ENCODE peak calls at places on chromosome 22, in seven cellular contexts. One of them, this sample, is unnamed.

GRCh38 chr22:32130464-32130863 is 28.6 kb downstream of the C22orf42 start:
- DNase-seq in K562: no peak
- DNase-seq in DND-41: no peak
- DNase-seq in neural progenitor cell: no peak
- DNase-seq in GM23248: peak; percentile 20
- DNase-seq in MM.1S: no peak
- DNase-seq in PC-3: no peak
- DNase-seq in this sample: no peak

GRCh38 chr22:42217752-42218280 is 52.6 kb downstream of the TCF20 start:
- DNase-seq in GM23248: peak; percentile 5
- DNase-seq in K562: no peak
- DNase-seq in neural progenitor cell: peak; percentile 21
- DNase-seq in PC-3: no peak
- DNase-seq in DND-41: no peak
- DNase-seq in MM.1S: no peak
- DNase-seq in this sample: peak; percentile 68

GRCh38 chr22:21712751-21713427 is 22.7 kb downstream of the YPEL1 start:
- DNase-seq in PC-3: peak; percentile 73
- DNase-seq in neural progenitor cell: peak; percentile 80
- DNase-seq in GM23248: peak; percentile 89
- DNase-seq in K562: peak; percentile 99
- DNase-seq in DND-41: peak; percentile 39
- DNase-seq in MM.1S: peak; percentile 54
- DNase-seq in this sample: peak; percentile 84

GRCh38 chr22:42994917-42995562 is 19.9 kb downstream of the PACSIN2 start:
- DNase-seq in MM.1S: no peak
- DNase-seq in neural progenitor cell: no peak
- DNase-seq in K562: no peak
- DNase-seq in GM23248: peak; percentile 95
- DNase-seq in DND-41: no peak
- DNase-seq in PC-3: peak; percentile 94
- DNase-seq in this sample: no peak

GRCh38 chr22:23306438-23306921 is 126.2 kb downstream of the BCR start:
- DNase-seq in K562: no peak
- DNase-seq in GM23248: peak; percentile 75
- DNase-seq in PC-3: no peak
- DNase-seq in neural progenitor cell: no peak
- DNase-seq in DND-41: no peak
- DNase-seq in MM.1S: no peak
- DNase-seq in this sample: no peak

GRCh38 chr22:27405672-27406388 is 395.7 kb downstream of the MN1 start:
- DNase-seq in DND-41: peak; percentile 23
- DNase-seq in neural progenitor cell: peak; percentile 80
- DNase-seq in PC-3: peak; percentile 68
- DNase-seq in GM23248: peak; percentile 74
- DNase-seq in K562: peak; percentile 70
- DNase-seq in MM.1S: peak; percentile 11
- DNase-seq in this sample: peak; percentile 72

GRCh38 chr22:28179392-28179791 is 260.3 kb upstream of the PITPNB start:
- DNase-seq in DND-41: no peak
- DNase-seq in GM23248: no peak
- DNase-seq in K562: no peak
- DNase-seq in MM.1S: no peak
- DNase-seq in neural progenitor cell: no peak
- DNase-seq in PC-3: no peak
- DNase-seq in this sample: no peak

GRCh38 chr22:47625531-47626427 is 863.3 kb downstream of the TBC1D22A start:
- DNase-seq in GM23248: no peak
- DNase-seq in neural progenitor cell: no peak
- DNase-seq in K562: no peak
- DNase-seq in DND-41: no peak
- DNase-seq in PC-3: no peak
- DNase-seq in MM.1S: no peak
- DNase-seq in this sample: no peak

GRCh38 chr22:21936151-21936778 is 16.4 kb downstream of the PPM1F start:
- DNase-seq in neural progenitor cell: no peak
- DNase-seq in K562: no peak
- DNase-seq in DND-41: no peak
- DNase-seq in MM.1S: no peak
- DNase-seq in PC-3: no peak
- DNase-seq in GM23248: peak; percentile 28
- DNase-seq in this sample: no peak

GRCh38 chr22:49690454-49690853 is 137.2 kb downstream of the BRD1 start:
- DNase-seq in DND-41: no peak
- DNase-seq in K562: no peak
- DNase-seq in GM23248: no peak
- DNase-seq in PC-3: no peak
- DNase-seq in MM.1S: no peak
- DNase-seq in neural progenitor cell: no peak
- DNase-seq in this sample: no peak

GRCh38 chr22:38451404-38451803 is 3.6 kb downstream of the KCNJ4 start:
- DNase-seq in DND-41: no peak
- DNase-seq in K562: no peak
- DNase-seq in MM.1S: no peak
- DNase-seq in GM23248: no peak
- DNase-seq in neural progenitor cell: peak; percentile 46
- DNase-seq in PC-3: no peak
- DNase-seq in this sample: no peak

GRCh38 chr22:38453065-38453672 is 1.8 kb downstream of the KCNJ4 start:
- DNase-seq in PC-3: no peak
- DNase-seq in neural progenitor cell: no peak
- DNase-seq in DND-41: no peak
- DNase-seq in MM.1S: no peak
- DNase-seq in GM23248: no peak
- DNase-seq in K562: no peak
- DNase-seq in this sample: no peak

GRCh38 chr22:38450234-38450797 is 4.7 kb downstream of the KCNJ4 start:
- DNase-seq in neural progenitor cell: no peak
- DNase-seq in MM.1S: no peak
- DNase-seq in DND-41: no peak
- DNase-seq in K562: no peak
- DNase-seq in PC-3: no peak
- DNase-seq in GM23248: no peak
- DNase-seq in this sample: no peak

GRCh38 chr22:38452373-38453064 is 2.5 kb downstream of the KCNJ4 start:
- DNase-seq in PC-3: no peak
- DNase-seq in DND-41: no peak
- DNase-seq in K562: no peak
- DNase-seq in neural progenitor cell: no peak
- DNase-seq in MM.1S: no peak
- DNase-seq in GM23248: peak; percentile 64
- DNase-seq in this sample: peak; percentile 46

GRCh38 chr22:38451864-38452263 is 3.1 kb downstream of the KCNJ4 start:
- DNase-seq in neural progenitor cell: no peak
- DNase-seq in K562: no peak
- DNase-seq in DND-41: no peak
- DNase-seq in MM.1S: no peak
- DNase-seq in GM23248: no peak
- DNase-seq in PC-3: no peak
- DNase-seq in this sample: no peak
- TF ChIP-seq EZH2 in neural progenitor cell: no peak
- TF ChIP-seq EZH2 in K562: no peak
- TF ChIP-seq EZH2 in DND-41: no peak
- TF ChIP-seq EZH2 in MM.1S: no peak
- TF ChIP-seq EZH2 in GM23248: no peak
- TF ChIP-seq EZH2 in PC-3: no peak
- TF ChIP-seq EZH2 in this sample: no peak

GRCh38 chr22:39153220-39153860 is 860 bp upstream of the CBX7 start:
- DNase-seq in neural progenitor cell: peak; percentile 38
- DNase-seq in DND-41: no peak
- DNase-seq in MM.1S: no peak
- DNase-seq in PC-3: no peak
- DNase-seq in GM23248: peak; percentile 25
- DNase-seq in K562: no peak
- DNase-seq in this sample: peak; percentile 57
- TF ChIP-seq EZH2 in neural progenitor cell: peak; percentile 85
- TF ChIP-seq EZH2 in DND-41: no peak
- TF ChIP-seq EZH2 in MM.1S: no peak
- TF ChIP-seq EZH2 in PC-3: no peak
- TF ChIP-seq EZH2 in GM23248: no peak
- TF ChIP-seq EZH2 in K562: no peak
- TF ChIP-seq EZH2 in this sample: no peak

GRCh38 chr22:17587631-17588030 is 24.3 kb downstream of the SLC25A18 start:
- DNase-seq in MM.1S: no peak
- DNase-seq in GM23248: no peak
- DNase-seq in neural progenitor cell: no peak
- DNase-seq in K562: no peak
- DNase-seq in DND-41: no peak
- DNase-seq in PC-3: no peak
- DNase-seq in this sample: no peak
- TF ChIP-seq EZH2 in MM.1S: no peak
- TF ChIP-seq EZH2 in GM23248: no peak
- TF ChIP-seq EZH2 in neural progenitor cell: no peak
- TF ChIP-seq EZH2 in K562: no peak
- TF ChIP-seq EZH2 in DND-41: no peak
- TF ChIP-seq EZH2 in PC-3: no peak
- TF ChIP-seq EZH2 in this sample: no peak

DNA sequence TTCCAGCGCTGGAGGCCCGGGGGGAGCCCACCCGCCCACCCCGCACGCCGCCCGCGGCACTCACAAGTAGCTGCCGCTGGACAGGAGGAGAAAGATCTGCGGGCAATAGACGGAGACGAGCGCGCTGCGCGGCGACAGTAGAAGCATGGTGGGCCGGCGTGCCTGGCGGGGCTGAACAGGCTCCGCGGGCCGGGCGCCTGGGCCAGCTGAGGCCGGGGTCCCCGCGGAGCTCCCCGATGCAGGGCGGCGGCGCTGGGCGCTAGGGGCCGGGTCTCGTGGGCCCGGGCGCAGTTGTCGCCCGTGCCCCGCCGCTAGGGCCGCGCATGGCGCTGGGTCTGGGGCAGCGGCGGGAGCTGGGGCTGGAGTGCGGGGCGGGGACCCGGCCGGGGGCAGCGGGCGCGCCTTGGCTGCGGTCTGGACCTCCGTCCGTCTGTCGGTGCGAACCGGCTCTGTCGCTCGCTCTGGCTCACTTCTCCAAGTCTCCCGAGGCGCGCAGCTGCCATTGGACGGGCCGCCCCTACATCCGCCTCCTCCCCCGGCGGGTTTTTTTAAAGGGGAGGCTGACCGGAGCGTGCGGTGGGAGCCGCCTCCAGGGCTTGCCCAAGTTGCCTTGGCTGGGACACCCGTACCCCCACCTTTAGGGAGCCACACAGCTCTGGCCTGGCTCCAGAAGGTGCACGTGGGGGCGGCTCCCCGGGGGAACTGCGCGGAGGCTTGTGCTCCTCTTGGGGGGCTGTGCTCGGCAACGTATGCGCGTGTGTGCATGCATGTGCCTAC is 4.7 kb downstream of the WNT7B start:
- DNase-seq in PC-3: no peak
- DNase-seq in K562: no peak
- DNase-seq in DND-41: no peak
- DNase-seq in MM.1S: no peak
- DNase-seq in GM23248: peak; percentile 42
- DNase-seq in neural progenitor cell: peak; percentile 59
- DNase-seq in this sample: peak; percentile 65
- TF ChIP-seq EZH2 in PC-3: no peak
- TF ChIP-seq EZH2 in K562: no peak
- TF ChIP-seq EZH2 in DND-41: no peak
- TF ChIP-seq EZH2 in MM.1S: no peak
- TF ChIP-seq EZH2 in GM23248: no peak
- TF ChIP-seq EZH2 in neural progenitor cell: peak; percentile 75
- TF ChIP-seq EZH2 in this sample: peak; percentile 59

GRCh38 chr22:45867906-45868555 is 108.9 kb downstream of the WNT7B start:
- DNase-seq in K562: no peak
- DNase-seq in GM23248: no peak
- DNase-seq in DND-41: peak; percentile 1
- DNase-seq in neural progenitor cell: no peak
- DNase-seq in MM.1S: no peak
- DNase-seq in PC-3: no peak
- DNase-seq in this sample: peak; percentile 42

GRCh38 chr22:45865561-45866397 is 111.2 kb downstream of the WNT7B start:
- DNase-seq in neural progenitor cell: no peak
- DNase-seq in MM.1S: no peak
- DNase-seq in PC-3: no peak
- DNase-seq in GM23248: no peak
- DNase-seq in K562: no peak
- DNase-seq in DND-41: no peak
- DNase-seq in this sample: peak; percentile 40

GRCh38 chr22:45864959-45865496 is 111.9 kb downstream of the WNT7B start:
- DNase-seq in PC-3: no peak
- DNase-seq in GM23248: no peak
- DNase-seq in MM.1S: no peak
- DNase-seq in DND-41: no peak
- DNase-seq in K562: no peak
- DNase-seq in neural progenitor cell: no peak
- DNase-seq in this sample: no peak

GRCh38 chr22:45867118-45867905 is 109.7 kb downstream of the WNT7B start:
- DNase-seq in MM.1S: no peak
- DNase-seq in K562: no peak
- DNase-seq in GM23248: peak; percentile 69
- DNase-seq in neural progenitor cell: peak; percentile 83
- DNase-seq in DND-41: peak; percentile 3
- DNase-seq in PC-3: no peak
- DNase-seq in this sample: peak; percentile 72

DNA sequence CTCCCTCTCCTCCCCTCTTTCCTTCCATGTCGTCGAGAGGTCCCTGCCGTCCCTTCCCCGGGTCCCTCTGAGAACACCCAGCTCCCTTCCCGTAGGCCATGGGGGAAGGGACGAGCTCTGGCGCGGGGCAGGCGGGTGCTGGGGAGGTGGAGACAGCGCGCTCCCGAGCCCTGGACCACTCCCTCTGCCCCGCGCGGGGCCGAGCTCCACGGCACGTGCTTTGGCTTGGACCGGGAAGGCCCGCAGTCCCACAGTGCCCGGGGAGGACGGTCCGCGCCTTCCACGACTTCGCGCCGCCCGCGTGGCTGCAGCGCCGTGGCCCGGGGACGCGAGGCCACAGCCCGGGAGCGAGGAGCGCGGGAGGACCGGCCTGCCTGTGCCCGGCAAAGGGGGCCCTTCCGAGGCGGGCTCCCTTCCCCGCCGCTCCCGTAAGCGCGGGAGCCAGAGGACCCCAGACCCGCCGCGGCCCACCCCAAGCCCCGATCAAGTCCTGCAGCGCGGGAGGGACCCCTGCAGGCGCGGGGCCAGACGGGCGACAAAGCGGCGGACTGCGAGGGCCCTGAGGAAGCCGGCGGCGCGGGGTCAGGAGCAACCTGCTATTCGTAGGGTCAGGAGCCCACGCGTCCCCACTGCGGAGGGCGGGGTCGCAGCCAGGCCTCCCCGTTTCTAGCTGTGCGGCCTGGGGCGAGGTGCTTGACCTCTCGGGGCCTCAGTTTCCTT is 110.4 kb downstream of the WNT7B start:
- DNase-seq in PC-3: no peak
- DNase-seq in K562: no peak
- DNase-seq in neural progenitor cell: peak; percentile 59
- DNase-seq in GM23248: no peak
- DNase-seq in DND-41: no peak
- DNase-seq in MM.1S: no peak
- DNase-seq in this sample: peak; percentile 53
- TF ChIP-seq EZH2 in PC-3: no peak
- TF ChIP-seq EZH2 in K562: no peak
- TF ChIP-seq EZH2 in neural progenitor cell: peak; percentile 76
- TF ChIP-seq EZH2 in GM23248: peak; percentile 61
- TF ChIP-seq EZH2 in DND-41: no peak
- TF ChIP-seq EZH2 in MM.1S: no peak
- TF ChIP-seq EZH2 in this sample: no peak

GRCh38 chr22:20606041-20606783 is 98.8 kb downstream of the MED15 start:
- DNase-seq in MM.1S: peak; percentile 81
- DNase-seq in GM23248: peak; percentile 76
- DNase-seq in DND-41: peak; percentile 56
- DNase-seq in neural progenitor cell: peak; percentile 84
- DNase-seq in PC-3: peak; percentile 80
- DNase-seq in K562: peak; percentile 97
- DNase-seq in this sample: peak; percentile 97
- TF ChIP-seq EZH2 in MM.1S: no peak
- TF ChIP-seq EZH2 in GM23248: no peak
- TF ChIP-seq EZH2 in DND-41: no peak
- TF ChIP-seq EZH2 in neural progenitor cell: no peak
- TF ChIP-seq EZH2 in PC-3: no peak
- TF ChIP-seq EZH2 in K562: no peak
- TF ChIP-seq EZH2 in this sample: no peak

GRCh38 chr22:44586337-44586990 is 88.4 kb upstream of the RTL6 start:
- DNase-seq in GM23248: no peak
- DNase-seq in MM.1S: no peak
- DNase-seq in neural progenitor cell: no peak
- DNase-seq in DND-41: no peak
- DNase-seq in K562: no peak
- DNase-seq in PC-3: peak; percentile 5
- DNase-seq in this sample: no peak
- TF ChIP-seq EZH2 in GM23248: no peak
- TF ChIP-seq EZH2 in MM.1S: no peak
- TF ChIP-seq EZH2 in neural progenitor cell: no peak
- TF ChIP-seq EZH2 in DND-41: no peak
- TF ChIP-seq EZH2 in K562: no peak
- TF ChIP-seq EZH2 in PC-3: no peak
- TF ChIP-seq EZH2 in this sample: no peak